ENCODE peak calls at places on chromosomes 3 and 15, in ten cellular contexts. H is OCI-LY7, S is transverse colon, V is adrenal gland, G is astrocyte, E is A549, A is fibroblast of lung, R is stomach, B is endodermal cell, O is osteoblast. Y is an unnamed sample. For H3K4me1, the result is how much of the 10 kb centered on the place peaks cover.

GRCh38 chr15:48330855-48331795 is at the start of gene DUT:
- DNase-seq in H (peak), S (peak), V (peak), G (peak), E (peak), A (peak), R (peak), B (peak), O (peak), Y (peak)

GRCh38 chr3:106214641-106215040 is 345.8 kb upstream of the CBLB start:
- DNase-seq in H (no peak), S (no peak), V (no peak), G (no peak), E (no peak), A (no peak), R (no peak), B (no peak), O (no peak), Y (no peak)

GRCh38 chr3:62371735-62372591 is 1.4 kb downstream of the FEZF2 start:
- DNase-seq in H (no peak), S (no peak), V (no peak), G (no peak), E (no peak), A (no peak), R (no peak), B (peak), O (no peak), Y (peak)

GRCh38 chr3:125052671-125053303 is 3.0 kb downstream of the HEG1 start:
- DNase-seq in H (no peak), S (no peak), V (no peak), G (peak), E (peak), A (peak), R (no peak), B (peak), O (peak), Y (no peak)

GRCh38 chr3:190053919-190054672 is 66.6 kb downstream of the P3H2 start:
- DNase-seq in H (no peak), S (no peak), V (peak), G (peak), E (peak), A (peak), R (no peak), B (no peak), O (no peak), Y (no peak)

GRCh38 chr3:10413041-10413440 is 92.1 kb upstream of the SEC13 start:
- DNase-seq in H (no peak), S (no peak), V (no peak), G (no peak), E (no peak), A (no peak), R (no peak), B (no peak), O (no peak), Y (peak)

GRCh38 chr3:155846119-155846518 is 8.1 kb downstream of the SLC33A1 start:
- DNase-seq in H (no peak), S (no peak), V (no peak), G (peak), E (no peak), A (peak), R (no peak), B (no peak), O (no peak), Y (no peak)

GRCh38 chr15:75904241-75904631 is 558 bp downstream of the FBXO22 start:
- DNase-seq in H (peak), S (peak), V (peak), G (peak), E (peak), A (peak), R (peak), B (peak), O (peak), Y (peak)

GRCh38 chr3:157159037-157159761 is 748 bp downstream of the CCNL1 start:
- DNase-seq in H (peak), S (peak), V (peak), G (peak), E (peak), A (peak), R (peak), B (peak), O (peak), Y (peak)

GRCh38 chr3:31710123-31710841 is 177.6 kb downstream of the STT3B start:
- DNase-seq in H (peak), S (no peak), V (no peak), G (peak), E (no peak), A (peak), R (peak), B (no peak), O (no peak), Y (no peak)

GRCh38 chr3:30333903-30334302 is 272.5 kb upstream of the TGFBR2 start:
- DNase-seq in H (no peak), S (no peak), V (no peak), G (peak), E (no peak), A (peak), R (no peak), B (no peak), O (peak), Y (no peak)

GRCh38 chr15:32659340-32659831 is 17.9 kb downstream of the SCG5 start:
- DNase-seq in H (no peak), S (no peak), V (no peak), G (peak), E (peak), A (peak), R (no peak), B (no peak), O (peak), Y (no peak)

GRCh38 chr15:73867426-73867825 is 5.9 kb upstream of the TBC1D21 start:
- DNase-seq in H (no peak), S (no peak), V (no peak), G (no peak), E (no peak), A (no peak), R (no peak), B (peak), O (no peak), Y (no peak)

GRCh38 chr15:73865379-73865778 is 8.0 kb upstream of the TBC1D21 start:
- DNase-seq in H (no peak), S (no peak), V (no peak), G (no peak), E (no peak), A (no peak), R (no peak), B (no peak), O (no peak), Y (no peak)

GRCh38 chr15:73866881-73867410 is 6.4 kb upstream of the TBC1D21 start:
- DNase-seq in H (no peak), S (no peak), V (no peak), G (no peak), E (no peak), A (no peak), R (no peak), B (peak), O (no peak), Y (no peak)

GRCh38 chr15:73866481-73866880 is 6.9 kb upstream of the TBC1D21 start:
- DNase-seq in H (no peak), S (no peak), V (no peak), G (no peak), E (no peak), A (no peak), R (peak), B (no peak), O (no peak), Y (no peak)

DNA sequence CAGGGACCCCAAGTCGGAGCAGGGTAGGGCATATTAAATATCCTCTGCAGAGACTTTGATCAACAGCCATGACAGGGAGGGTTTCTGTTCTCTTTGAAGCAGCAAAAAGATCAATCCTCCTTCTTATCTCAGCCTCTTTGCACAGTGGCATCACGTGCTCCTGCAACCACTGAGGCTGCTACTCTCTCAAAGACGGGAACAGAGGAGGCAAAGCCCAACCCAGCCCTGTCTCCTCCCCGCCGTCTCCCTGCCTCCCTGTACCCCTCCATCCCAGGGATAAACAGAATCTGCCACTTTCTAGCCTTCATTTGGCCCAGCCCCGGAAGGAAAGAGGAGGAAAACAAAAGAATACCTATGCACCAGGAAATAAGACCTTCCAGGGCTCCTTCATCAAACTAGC is 7.5 kb upstream of the TBC1D21 start:
- DNase-seq in H (no peak), S (no peak), V (no peak), G (no peak), E (no peak), A (no peak), R (peak), B (peak), O (no peak), Y (no peak)
- TF ChIP-seq CTCF in H (no peak), S (no peak), V (no peak), G (no peak), E (no peak), A (no peak), R (no peak), B (no peak), O (no peak), Y (no peak)

GRCh38 chr15:58746174-58746573 is 3.3 kb downstream of the ADAM10 start:
- DNase-seq in H (no peak), S (no peak), V (no peak), G (no peak), E (no peak), A (no peak), R (no peak), B (no peak), O (peak), Y (no peak)
- H3K4me1 ChIP-seq in H (under half), S (under half), V (under half), G (under half), E (under half), A (under half), R (half or more), B (under half), O (under half), Y (under half)

DNA sequence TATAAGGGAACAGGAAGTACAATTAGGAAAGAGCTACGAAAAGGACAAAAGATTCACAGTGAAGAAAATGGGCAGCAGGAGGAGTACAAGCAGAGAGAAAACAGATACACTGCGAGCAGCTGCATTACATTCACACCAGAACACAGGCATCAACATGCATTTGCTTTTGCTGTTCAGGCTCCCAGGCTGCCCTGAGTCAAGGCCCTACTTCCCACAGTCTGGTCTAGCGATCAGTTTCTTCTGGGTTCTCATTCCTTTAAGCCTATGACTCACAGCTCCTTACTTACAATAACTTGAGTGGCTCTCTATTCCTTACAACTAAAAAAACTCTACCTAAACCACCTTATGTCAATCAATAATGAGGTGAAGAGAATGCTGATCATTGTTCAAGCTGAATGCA is 24.5 kb upstream of the ZNF445 start:
- DNase-seq in H (no peak), S (no peak), V (no peak), G (no peak), E (no peak), A (peak), R (no peak), B (no peak), O (no peak), Y (no peak)
- H3K4me3 ChIP-seq in H (no peak), S (no peak), V (no peak), G (no peak), E (no peak), A (no peak), R (no peak), B (no peak), O (no peak), Y (no peak)

DNA sequence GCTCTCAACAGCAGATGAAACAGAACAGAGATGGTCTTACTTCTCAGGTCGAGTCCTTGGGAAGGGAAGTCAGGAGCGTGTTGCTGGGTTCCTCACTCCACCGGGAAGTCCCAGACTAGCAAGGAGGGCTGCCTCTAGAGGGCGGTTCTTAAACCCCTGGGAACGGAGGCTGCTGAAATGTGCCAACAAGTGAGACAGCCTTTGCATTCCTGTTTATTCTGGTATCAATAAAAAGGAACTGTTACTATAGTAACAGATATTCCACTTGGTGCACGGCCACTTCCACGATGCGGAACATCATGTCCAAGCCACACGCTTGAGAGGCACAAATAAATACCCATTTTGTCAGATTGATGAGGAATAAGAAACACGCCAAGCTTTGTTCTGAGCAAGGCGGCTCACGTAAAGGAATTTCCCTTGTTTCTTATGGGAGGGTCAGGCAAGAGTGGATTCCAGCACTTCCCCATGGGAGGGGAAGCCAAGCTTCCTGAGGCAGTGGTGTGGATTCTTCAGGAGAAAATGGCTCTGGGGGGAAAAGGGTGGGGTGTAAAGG is at the start of gene FAM107A:
- DNase-seq in H (no peak), S (peak), V (peak), G (peak), E (peak), A (peak), R (peak), B (peak), O (peak), Y (no peak)
- TF ChIP-seq CTCF in H (no peak), S (no peak), V (no peak), G (no peak), E (no peak), A (peak), R (no peak), B (peak), O (peak), Y (no peak)

GRCh38 chr15:101503296-101503599 is 13.7 kb upstream of the PCSK6 start:
- DNase-seq in H (no peak), S (no peak), V (no peak), G (no peak), E (no peak), A (no peak), R (no peak), B (no peak), O (no peak), Y (no peak)

GRCh38 chr15:101505610-101506337 is 16.3 kb upstream of the PCSK6 start:
- DNase-seq in H (no peak), S (no peak), V (no peak), G (no peak), E (no peak), A (no peak), R (no peak), B (no peak), O (no peak), Y (no peak)

GRCh38 chr15:101506491-101506890 is 17.0 kb upstream of the PCSK6 start:
- DNase-seq in H (no peak), S (no peak), V (no peak), G (no peak), E (no peak), A (no peak), R (no peak), B (no peak), O (no peak), Y (no peak)

GRCh38 chr15:101504373-101504772 is 14.9 kb upstream of the PCSK6 start:
- DNase-seq in H (no peak), S (no peak), V (no peak), G (no peak), E (no peak), A (no peak), R (no peak), B (no peak), O (no peak), Y (no peak)

DNA sequence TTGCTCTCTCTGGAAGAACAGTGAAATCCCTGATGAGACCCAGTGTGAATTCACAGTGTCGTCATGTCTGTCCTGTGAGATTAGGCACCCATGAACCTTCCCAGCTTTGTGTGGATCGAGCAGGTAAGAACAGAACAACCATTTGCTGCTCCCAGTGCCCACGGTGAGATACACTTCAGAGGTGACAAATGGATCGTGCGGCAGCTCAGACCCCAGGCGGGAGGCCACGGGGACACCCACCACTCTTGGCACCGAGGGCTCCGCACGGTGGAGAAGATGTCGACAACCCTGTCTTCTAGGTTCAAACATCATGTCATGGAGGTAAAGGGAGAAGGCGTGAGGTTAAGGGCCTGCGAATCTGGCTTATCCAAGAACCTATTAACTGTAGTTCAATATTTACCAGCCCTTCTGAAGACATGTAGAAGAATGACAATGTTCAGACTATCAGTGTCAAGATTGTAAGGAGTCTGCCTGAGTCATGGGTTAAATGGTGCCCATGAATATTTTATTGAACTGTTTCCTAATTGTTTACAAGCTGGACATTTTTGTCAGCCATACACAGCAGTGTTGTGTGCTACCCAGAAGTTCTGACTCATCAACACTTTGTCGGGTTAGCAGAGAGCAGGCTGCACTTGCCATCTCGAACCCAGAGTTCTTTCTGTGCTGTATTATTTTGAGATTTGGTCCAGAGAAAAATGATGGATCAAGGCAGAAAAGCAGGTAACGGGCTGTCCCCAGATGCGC is 15.5 kb upstream of the PCSK6 start:
- DNase-seq in H (no peak), S (no peak), V (no peak), G (no peak), E (no peak), A (no peak), R (no peak), B (no peak), O (peak), Y (no peak)
- H3K4me1 ChIP-seq in H (under half), S (under half), V (under half), G (under half), E (under half), A (under half), R (under half), B (under half), O (under half), Y (under half)

GRCh38 chr15:87032291-87032690 is 952.6 kb downstream of the AGBL1 start:
- DNase-seq in H (no peak), S (no peak), V (no peak), G (peak), E (no peak), A (peak), R (no peak), B (peak), O (no peak), Y (no peak)

GRCh38 chr15:87034886-87035285 is 955.2 kb downstream of the AGBL1 start:
- DNase-seq in H (no peak), S (no peak), V (no peak), G (no peak), E (no peak), A (no peak), R (no peak), B (no peak), O (no peak), Y (no peak)

GRCh38 chr15:87033056-87033455 is 953.4 kb downstream of the AGBL1 start:
- DNase-seq in H (no peak), S (no peak), V (no peak), G (no peak), E (peak), A (no peak), R (no peak), B (no peak), O (no peak), Y (no peak)

GRCh38 chr15:87031545-87032230 is 952.0 kb downstream of the AGBL1 start:
- DNase-seq in H (no peak), S (no peak), V (no peak), G (no peak), E (no peak), A (peak), R (no peak), B (no peak), O (no peak), Y (no peak)
- H3K4me3 ChIP-seq in H (no peak), S (no peak), V (no peak), G (no peak), E (no peak), A (no peak), R (no peak), B (no peak), O (no peak), Y (no peak)

GRCh38 chr3:6392123-6392522 is 468.8 kb upstream of the GRM7 start:
- DNase-seq in H (no peak), S (no peak), V (no peak), G (no peak), E (no peak), A (no peak), R (no peak), B (no peak), O (no peak), Y (no peak)
- TF ChIP-seq CTCF in H (peak), S (no peak), V (no peak), G (no peak), E (no peak), A (no peak), R (no peak), B (no peak), O (no peak), Y (no peak)